ENCODE peak calls at places on chromosomes 6 and 20, in six cellular contexts. X is left cardiac atrium; L is H54; G is bronchial epithelial cell; A is neural crest cell; Z is activated naive CD4-positive, alpha-beta T cell treated with anti-CD3 and anti-CD28 coated beads, Interleukin-2, amount 10 ng/mL, durations not matched to agents 7 days and 5 days. Q is an unnamed sample.

GRCh38 chr6:117298941-117299340 is 33.6 kb downstream of the VGLL2 start:
- DNase-seq in G (no peak), A (no peak), Z (no peak), L (no peak), X (no peak), Q (no peak)

GRCh38 chr6:131844243-131844841 is 36.5 kb downstream of the ENPP1 start:
- DNase-seq in X (no peak), L (no peak), G (peak; percentile 79), A (no peak), Z (no peak), Q (no peak)

GRCh38 chr20:51134405-51134804 is 111.5 kb upstream of the KCNG1 start:
- DNase-seq in X (no peak), G (no peak), L (no peak), Z (no peak), A (no peak), Q (peak; percentile 9)

GRCh38 chr6:21648475-21649050 is 55.0 kb downstream of the SOX4 start:
- DNase-seq in Z (no peak), X (no peak), G (no peak), L (no peak), A (no peak), Q (no peak)

GRCh38 chr6:98836025-98836961 is 1.9 kb downstream of the POU3F2 start:
- DNase-seq in X (no peak), L (no peak), G (no peak), A (no peak), Z (no peak), Q (no peak)

GRCh38 chr6:165231581-165232276 is 77.7 kb downstream of the C6orf118 start:
- DNase-seq in L (no peak), X (no peak), Z (no peak), G (peak; percentile 60), A (no peak), Q (no peak)

GRCh38 chr6:155397172-155397705 is 58.4 kb downstream of the NOX3 start:
- DNase-seq in X (no peak), G (no peak), L (no peak), Z (no peak), A (no peak), Q (no peak)

GRCh38 chr6:117530467-117531242 is 48.2 kb downstream of the DCBLD1 start:
- DNase-seq in Z (no peak), G (no peak), X (no peak), L (no peak), A (no peak), Q (no peak)

GRCh38 chr20:46979603-46980241 is 85.1 kb downstream of the EYA2 start:
- DNase-seq in L (no peak), X (no peak), G (peak; percentile 61), A (no peak), Z (peak; percentile 46), Q (no peak)

GRCh38 chr6:82348130-82348529 is 15.5 kb upstream of the TPBG start:
- DNase-seq in X (no peak), G (no peak), Z (no peak), L (no peak), A (no peak), Q (no peak)

GRCh38 chr6:155201461-155202226 is 62.2 kb upstream of the CLDN20 start:
- DNase-seq in Z (no peak), G (peak; percentile 54), L (peak; percentile 21), A (no peak), X (no peak), Q (no peak)

GRCh38 chr20:50484271-50484976 is 25.8 kb upstream of the PTPN1 start:
- DNase-seq in A (no peak), G (no peak), L (no peak), X (no peak), Z (no peak), Q (no peak)

GRCh38 chr6:31345026-31345730 is 11.8 kb downstream of the HLA-B start:
- DNase-seq in X (no peak), A (no peak), G (no peak), Z (no peak), L (no peak), Q (no peak)

GRCh38 chr20:45409531-45410272 is 1.6 kb downstream of the DBNDD2 start:
- DNase-seq in G (no peak), L (no peak), A (no peak), X (no peak), Z (no peak), Q (no peak)